ENCODE peak calls at places on chromosome 4, in eight cellular contexts. D, I, M, G, J, L, X and U are unnamed samples.

GRCh38 chr4:37889849-37890500 is 909 bp upstream of the TBC1D1 start:
- DNase-seq in D (peak; percentile 26), I (no peak), M (no peak), G (no peak), J (no peak), L (no peak), X (no peak), U (peak; percentile 48)

GRCh38 chr4:157023941-157024340 is 52.0 kb upstream of the GLRB start:
- DNase-seq in D (no peak), I (no peak), M (no peak), G (no peak), J (no peak), L (no peak), X (no peak), U (no peak)

GRCh38 chr4:80463509-80463908 is 128.0 kb downstream of the CFAP299 start:
- DNase-seq in D (no peak), I (no peak), M (no peak), G (no peak), J (no peak), L (no peak), X (no peak), U (no peak)

GRCh38 chr4:72604324-72604723 is 35.3 kb upstream of the ADAMTS3 start:
- DNase-seq in D (no peak), I (no peak), M (no peak), G (peak; percentile 47), J (no peak), L (no peak), X (no peak), U (no peak)

GRCh38 chr4:184315675-184316359 is 98.1 kb upstream of the ENPP6 start:
- DNase-seq in D (no peak), I (no peak), M (peak; percentile 10), G (no peak), J (no peak), L (no peak), X (no peak), U (no peak)

GRCh38 chr4:173448557-173448918 is 49.6 kb upstream of the SCRG1 start:
- DNase-seq in D (no peak), I (no peak), M (no peak), G (peak; percentile 85), J (no peak), L (no peak), X (no peak), U (no peak)

GRCh38 chr4:71545168-71545567 is 206.3 kb downstream of the SLC4A4 start:
- DNase-seq in D (no peak), I (no peak), M (no peak), G (peak; percentile 14), J (no peak), L (no peak), X (no peak), U (no peak)

GRCh38 chr4:143025111-143025704 is 159.5 kb upstream of the USP38 start:
- DNase-seq in D (no peak), I (no peak), M (no peak), G (peak; percentile 81), J (peak; percentile 10), L (no peak), X (no peak), U (no peak)

GRCh38 chr4:74933562-74934015 is 673 bp downstream of the PARM1 start:
- DNase-seq in D (peak; percentile 40), I (peak; percentile 67), M (peak; percentile 50), G (peak; percentile 6), J (peak; percentile 14), L (peak; percentile 49), X (peak; percentile 76), U (no peak)

DNA sequence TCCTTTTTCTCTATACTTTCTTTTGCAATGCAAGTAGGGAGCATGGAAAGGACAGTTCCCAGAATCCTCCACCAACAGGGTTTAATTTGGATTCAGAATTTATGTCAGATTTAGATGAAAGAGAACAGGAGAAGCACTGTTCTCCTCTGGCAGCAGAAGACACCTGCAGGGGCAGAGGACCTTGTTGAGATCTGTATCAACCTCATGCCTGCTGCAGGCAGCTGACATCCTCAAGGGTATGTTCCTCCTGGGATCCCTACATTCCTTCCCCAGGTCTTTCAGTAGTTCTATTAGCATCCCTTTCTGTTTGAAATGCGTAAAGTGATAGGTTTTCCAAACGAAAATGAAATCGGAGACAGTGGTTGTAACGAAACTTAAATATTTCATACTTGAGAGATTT is 10.6 kb upstream of the GUCY1A1 start:
- DNase-seq in D (no peak), I (no peak), M (no peak), G (no peak), J (no peak), L (no peak), X (no peak), U (no peak)
- H3K4me1 ChIP-seq in D (no peaks in the 10 kb centered on the region), I (no peaks in the 10 kb centered on the region), M (no peaks in the 10 kb centered on the region), G (no peaks in the 10 kb centered on the region), J (peaks cover 9% of the 10 kb centered on the region), L (peaks cover 12% of the 10 kb centered on the region), X (no peaks in the 10 kb centered on the region), U (peaks cover 12% of the 10 kb centered on the region)

GRCh38 chr4:89160806-89161205 is 49.5 kb downstream of the TIGD2 start:
- DNase-seq in D (no peak), I (no peak), M (no peak), G (no peak), J (no peak), L (no peak), X (no peak), U (no peak)
- H3K4me3 ChIP-seq in D (no peak overlapping the region), I (no peak overlapping the region), M (no peak overlapping the region), G (no peak overlapping the region), J (no peak overlapping the region), L (no peak overlapping the region), X (no peak overlapping the region), U (no peak overlapping the region)

DNA sequence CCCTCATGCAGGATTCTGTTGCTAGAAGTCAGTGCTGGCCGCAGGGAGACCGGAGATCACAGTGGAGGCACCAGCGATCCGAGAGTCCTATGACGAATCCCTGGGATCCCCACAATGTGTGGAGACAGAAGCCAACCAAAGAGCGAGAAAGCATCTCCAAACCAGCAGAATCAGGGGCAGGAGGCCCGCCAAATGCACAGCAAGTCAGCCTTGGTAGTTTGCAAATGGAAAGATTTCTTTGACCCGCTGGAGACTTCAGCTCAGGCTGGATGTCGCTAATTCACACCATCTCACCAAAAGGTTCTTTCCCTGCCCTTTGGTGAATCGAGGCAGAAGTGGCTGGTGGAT is 505 bp upstream of the PKD2 start:
- DNase-seq in D (no peak), I (no peak), M (no peak), G (no peak), J (no peak), L (no peak), X (no peak), U (no peak)
- H3K27ac ChIP-seq in D (peak overlapping the region; percentile 91), I (no peak overlapping the region), M (peak overlapping the region; percentile 28), G (peak overlapping the region; percentile 21), J (no peak overlapping the region), L (peak overlapping the region; percentile 64), X (peak overlapping the region; percentile 82), U (peak overlapping the region; percentile 87)

GRCh38 chr4:42923431-42923830 is 30.9 kb downstream of the GRXCR1 start:
- DNase-seq in D (no peak), I (no peak), M (no peak), G (no peak), J (no peak), L (no peak), X (no peak), U (no peak)
- H3K4me1 ChIP-seq in D (no peaks in the 10 kb centered on the region), I (no peaks in the 10 kb centered on the region), M (no peaks in the 10 kb centered on the region), G (no peaks in the 10 kb centered on the region), J (no peaks in the 10 kb centered on the region), L (no peaks in the 10 kb centered on the region), X (no peaks in the 10 kb centered on the region), U (no peaks in the 10 kb centered on the region)

GRCh38 chr4:111282035-111282434 is 659.2 kb upstream of the PITX2 start:
- DNase-seq in D (no peak), I (no peak), M (no peak), G (no peak), J (no peak), L (no peak), X (no peak), U (no peak)
- H3K4me3 ChIP-seq in D (no peak overlapping the region), I (no peak overlapping the region), M (no peak overlapping the region), G (no peak overlapping the region), J (no peak overlapping the region), L (no peak overlapping the region), X (no peak overlapping the region), U (no peak overlapping the region)

DNA sequence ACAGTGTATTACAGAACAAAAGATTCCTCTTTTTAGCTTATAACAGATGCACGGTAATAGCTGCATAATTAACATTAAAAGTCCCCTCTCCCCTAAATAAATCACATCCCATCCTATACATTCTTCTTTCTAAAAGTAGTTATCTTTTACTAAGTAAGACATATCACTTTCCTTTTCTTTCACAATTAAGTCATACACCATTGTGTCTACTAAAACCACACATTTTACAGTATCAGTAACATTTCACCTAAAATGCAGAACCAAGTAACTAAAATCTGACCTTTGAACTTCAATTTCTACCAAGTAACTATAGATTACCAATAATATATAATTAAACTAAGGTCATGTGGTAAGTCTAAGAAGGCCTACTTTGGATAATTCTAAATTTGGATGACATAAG is 14.2 kb downstream of the DHX15 start:
- DNase-seq in D (no peak), I (no peak), M (no peak), G (no peak), J (no peak), L (no peak), X (no peak), U (no peak)
- H3K27ac ChIP-seq in D (no peak overlapping the region), I (no peak overlapping the region), M (no peak overlapping the region), G (no peak overlapping the region), J (no peak overlapping the region), L (no peak overlapping the region), X (no peak overlapping the region), U (no peak overlapping the region)

GRCh38 chr4:85787133-85787532 is 312.2 kb downstream of the ARHGAP24 start:
- DNase-seq in D (no peak), I (no peak), M (no peak), G (peak; percentile 94), J (no peak), L (no peak), X (no peak), U (no peak)
- H3K4me1 ChIP-seq in D (peaks cover 7% of the 10 kb centered on the region), I (peaks cover 9% of the 10 kb centered on the region), M (no peaks in the 10 kb centered on the region), G (peaks cover 16% of the 10 kb centered on the region), J (no peaks in the 10 kb centered on the region), L (no peaks in the 10 kb centered on the region), X (peaks cover 6% of the 10 kb centered on the region), U (peaks cover 32% of the 10 kb centered on the region)